ENCODE peak calls at places on chromosomes 12 and 14, in nine cellular contexts. G, I, X, H, M, Z, E, S and N are unnamed samples.
A peak's percentile ranks its signal among the peaks of the same experiment; 100 is the strongest.

GRCh38 chr12:4909734-4910501 is at the start of gene KCNA1:
- DNase-seq in G (no peak), I (no peak), X (no peak), H (no peak), M (no peak), Z (peak; percentile 70), E (no peak), S (peak; percentile 83), N (no peak)

GRCh38 chr12:100554608-100555077 is 18.8 kb upstream of the GAS2L3 start:
- DNase-seq in G (peak; percentile 86), I (peak; percentile 96), X (no peak), H (no peak), M (no peak), Z (no peak), E (no peak), S (no peak), N (peak; percentile 81)

GRCh38 chr12:102498471-102498870 is 18.1 kb upstream of the IGF1 start:
- DNase-seq in G (no peak), I (no peak), X (no peak), H (no peak), M (no peak), Z (no peak), E (no peak), S (no peak), N (no peak)

GRCh38 chr14:21092147-21093011 is 6.1 kb downstream of the ZNF219 start:
- DNase-seq in G (peak; percentile 40), I (peak; percentile 68), X (peak; percentile 84), H (peak; percentile 90), M (peak; percentile 98), Z (peak; percentile 91), E (no peak), S (peak; percentile 98), N (no peak)

GRCh38 chr14:100778951-100779690 is 46.8 kb upstream of the MEG3 start:
- DNase-seq in G (no peak), I (no peak), X (peak; percentile 46), H (peak; percentile 21), M (peak; percentile 65), Z (peak; percentile 39), E (no peak), S (no peak), N (no peak)

GRCh38 chr12:89663577-89664357 is 44.9 kb downstream of the ATP2B1 start:
- DNase-seq in G (no peak), I (peak; percentile 14), X (no peak), H (no peak), M (no peak), Z (no peak), E (no peak), S (no peak), N (no peak)

GRCh38 chr12:70609203-70609602 is 28.0 kb downstream of the PTPRB start:
- DNase-seq in G (no peak), I (peak; percentile 58), X (no peak), H (no peak), M (no peak), Z (no peak), E (no peak), S (no peak), N (no peak)

GRCh38 chr12:32290411-32290810 is 108.9 kb upstream of the FGD4 start:
- DNase-seq in G (no peak), I (no peak), X (no peak), H (no peak), M (no peak), Z (no peak), E (no peak), S (no peak), N (no peak)

GRCh38 chr12:3178671-3179413 is 101.7 kb downstream of the TSPAN9 start:
- DNase-seq in G (no peak), I (no peak), X (no peak), H (no peak), M (no peak), Z (no peak), E (no peak), S (no peak), N (no peak)

GRCh38 chr12:77816196-77816595 is 14.5 kb upstream of the NAV3 start:
- DNase-seq in G (no peak), I (no peak), X (no peak), H (no peak), M (no peak), Z (no peak), E (no peak), S (no peak), N (no peak)

GRCh38 chr12:43338848-43339526 is 213.0 kb downstream of the ADAMTS20 start:
- DNase-seq in G (peak; percentile 16), I (peak; percentile 86), X (no peak), H (no peak), M (no peak), Z (no peak), E (peak; percentile 2), S (no peak), N (no peak)
- H3K27ac ChIP-seq in G (no peak overlapping the region), I (peak overlapping the region; percentile 11), X (no peak overlapping the region), H (no peak overlapping the region), M (peak overlapping the region; percentile 48), Z (peak overlapping the region; percentile 50), E (no peak overlapping the region), S (no peak overlapping the region), N (no peak overlapping the region)

GRCh38 chr12:49088190-49088931 is 6.2 kb downstream of the DHH start:
- DNase-seq in G (peak; percentile 94), I (peak; percentile 91), X (no peak), H (peak; percentile 66), M (peak; percentile 89), Z (peak; percentile 87), E (no peak), S (no peak), N (no peak)

GRCh38 chr12:49088932-49089330 is 5.7 kb downstream of the DHH start:
- DNase-seq in G (no peak), I (no peak), X (no peak), H (no peak), M (no peak), Z (no peak), E (no peak), S (no peak), N (no peak)

GRCh38 chr12:49091836-49092085 is 2.8 kb downstream of the DHH start:
- DNase-seq in G (no peak), I (no peak), X (no peak), H (no peak), M (no peak), Z (no peak), E (no peak), S (no peak), N (no peak)

GRCh38 chr12:49091056-49091835 is 3.4 kb downstream of the DHH start:
- DNase-seq in G (no peak), I (no peak), X (no peak), H (no peak), M (peak; percentile 70), Z (no peak), E (no peak), S (peak; percentile 68), N (no peak)

GRCh38 chr12:49089831-49090773 is 4.5 kb downstream of the DHH start:
- DNase-seq in G (no peak), I (peak; percentile 50), X (no peak), H (peak; percentile 31), M (peak; percentile 87), Z (no peak), E (no peak), S (peak; percentile 89), N (no peak)
- TF ChIP-seq POLR2AphosphoS5 in G (no peak), I (peak; percentile 31), X (no peak), H (no peak), M (peak; percentile 77), Z (no peak), E (no peak), S (no peak), N (no peak)

GRCh38 chr14:27712364-27712763 is 1054.2 kb upstream of the FOXG1 start:
- DNase-seq in G (no peak), I (no peak), X (no peak), H (no peak), M (no peak), Z (no peak), E (no peak), S (no peak), N (no peak)

DNA sequence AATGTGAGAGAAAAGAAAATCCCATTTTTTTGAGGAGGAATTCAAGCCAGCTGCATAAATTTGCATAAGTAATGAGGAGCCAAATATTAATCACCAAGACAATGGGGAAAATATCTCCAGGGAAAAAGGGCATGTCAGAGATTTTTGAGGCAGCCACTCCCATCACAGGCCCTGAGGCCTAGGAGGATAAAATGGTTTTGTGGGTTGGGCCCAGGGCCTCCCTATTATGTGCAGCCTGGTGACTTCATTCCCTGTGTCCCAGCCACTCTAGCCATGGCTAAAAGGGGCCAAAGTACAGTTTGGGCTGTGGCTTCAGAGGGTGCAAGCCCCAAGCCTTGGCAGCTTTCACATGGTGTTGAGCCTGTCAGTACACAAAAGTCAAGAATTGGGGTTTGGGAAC is 1051.0 kb upstream of the FOXG1 start:
- DNase-seq in G (no peak), I (no peak), X (no peak), H (no peak), M (no peak), Z (no peak), E (no peak), S (no peak), N (no peak)
- H3K9me3 ChIP-seq in G (peaks cover 3% of the 10 kb centered on the region), I (peaks cover 2% of the 10 kb centered on the region), X (peaks cover 9% of the 10 kb centered on the region), H (peaks cover 9% of the 10 kb centered on the region), M (peaks cover 8% of the 10 kb centered on the region), Z (no peaks in the 10 kb centered on the region), E (peaks cover 28% of the 10 kb centered on the region), S (peaks cover 5% of the 10 kb centered on the region), N (no peaks in the 10 kb centered on the region)

DNA sequence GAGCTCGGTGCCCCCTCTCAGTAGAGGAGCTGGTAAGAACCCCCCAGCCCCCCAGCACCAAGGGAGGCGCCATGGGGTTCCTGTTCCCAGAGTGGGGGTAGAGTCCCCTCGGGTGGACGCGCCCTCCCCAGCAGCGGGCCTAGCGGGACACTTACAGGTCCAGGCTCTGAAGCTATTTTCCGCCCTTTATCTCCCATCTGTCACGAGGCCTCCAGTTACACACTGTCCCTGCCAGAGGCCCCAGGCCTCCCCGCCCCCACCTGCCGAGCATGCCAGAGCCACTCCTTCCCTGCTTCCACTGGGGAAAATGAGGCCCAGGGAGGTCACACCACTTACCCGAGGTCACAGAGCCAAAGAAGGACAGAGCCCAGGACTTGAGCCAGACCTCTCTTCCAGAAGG is 3.1 kb downstream of the C14orf180 start:
- DNase-seq in G (no peak), I (no peak), X (no peak), H (peak; percentile 68), M (no peak), Z (no peak), E (no peak), S (peak; percentile 82), N (no peak)
- H3K27ac ChIP-seq in G (no peak overlapping the region), I (no peak overlapping the region), X (no peak overlapping the region), H (no peak overlapping the region), M (peak overlapping the region; percentile 64), Z (no peak overlapping the region), E (no peak overlapping the region), S (no peak overlapping the region), N (no peak overlapping the region)